ENCODE peak calls at places on chromosomes 5 and 9, in seven cellular contexts. K is NCI-H1105 treated with DMSO at 0.1 percent for 48 hours, J is EH, H is frontal cortex, Z is GM19239, A is T-helper 9 cell, R is neural progenitor cell. E is an unnamed sample.

GRCh38 chr5:149174847-149175234 is 33.5 kb downstream of the ABLIM3 start:
- DNase-seq in K (no peak), J (peak; percentile 48), H (no peak), Z (no peak), A (no peak), R (no peak), E (no peak)

GRCh38 chr5:133295520-133295919 is 243.7 kb downstream of the HSPA4 start:
- DNase-seq in K (no peak), J (no peak), H (no peak), Z (no peak), A (no peak), R (peak; percentile 21), E (no peak)

GRCh38 chr5:143605403-143606005 is 202.0 kb upstream of the NR3C1 start:
- DNase-seq in K (no peak), J (peak; percentile 72), H (no peak), Z (no peak), A (no peak), R (no peak), E (peak; percentile 35)

GRCh38 chr9:136090768-136091581 is 4.1 kb downstream of the NACC2 start:
- DNase-seq in K (no peak), J (peak; percentile 54), H (no peak), Z (no peak), A (no peak), R (peak; percentile 44), E (no peak)

GRCh38 chr9:76687861-76688374 is 76.3 kb upstream of the PCA3 start:
- DNase-seq in K (no peak), J (peak; percentile 53), H (no peak), Z (no peak), A (no peak), R (no peak), E (peak; percentile 88)

GRCh38 chr9:135764731-135765130 is 62.7 kb downstream of the KCNT1 start:
- DNase-seq in K (no peak), J (no peak), H (no peak), Z (no peak), A (no peak), R (no peak), E (no peak)

GRCh38 chr5:159175547-159175946 is 33.8 kb downstream of the RNF145 start:
- DNase-seq in K (no peak), J (peak; percentile 70), H (no peak), Z (no peak), A (no peak), R (no peak), E (peak; percentile 76)

GRCh38 chr9:5336683-5337082 is 3.0 kb downstream of the RLN1 start:
- DNase-seq in K (no peak), J (no peak), H (no peak), Z (no peak), A (peak; percentile 18), R (no peak), E (no peak)

GRCh38 chr5:179759961-179760541 is 27.4 kb downstream of the MAML1 start:
- DNase-seq in K (no peak), J (peak; percentile 11), H (no peak), Z (no peak), A (no peak), R (no peak), E (no peak)

GRCh38 chr9:115107701-115108100 is 10.3 kb downstream of the TNC start:
- DNase-seq in K (no peak), J (peak; percentile 56), H (no peak), Z (no peak), A (no peak), R (no peak), E (no peak)

GRCh38 chr5:132265336-132266030 is 8.0 kb downstream of the PDLIM4 start:
- DNase-seq in K (no peak), J (peak; percentile 99), H (no peak), Z (no peak), A (no peak), R (no peak), E (peak; percentile 94)

GRCh38 chr5:24823625-24824024 is 178.8 kb upstream of the CDH10 start:
- DNase-seq in K (no peak), J (peak; percentile 4), H (no peak), Z (no peak), A (no peak), R (no peak), E (no peak)

GRCh38 chr9:33893861-33894260 is 76.9 kb downstream of the UBE2R2 start:
- DNase-seq in K (no peak), J (peak; percentile 17), H (no peak), Z (no peak), A (no peak), R (no peak), E (no peak)

GRCh38 chr5:88049737-88050136 is 218.9 kb downstream of the TMEM161B start:
- DNase-seq in K (no peak), J (no peak), H (no peak), Z (no peak), A (no peak), R (no peak), E (no peak)

GRCh38 chr5:139415221-139415861 is 11.5 kb upstream of the SPATA24 start:
- DNase-seq in K (peak; percentile 68), J (no peak), H (no peak), Z (no peak), A (no peak), R (no peak), E (peak; percentile 30)

GRCh38 chr5:138944527-138945322 is 69.6 kb upstream of the LRRTM2 start:
- DNase-seq in K (no peak), J (peak; percentile 19), H (no peak), Z (no peak), A (no peak), R (no peak), E (no peak)

GRCh38 chr5:153489611-153490010 is 859 bp upstream of the GRIA1 start:
- DNase-seq in K (no peak), J (peak; percentile 63), H (no peak), Z (no peak), A (no peak), R (no peak), E (no peak)

GRCh38 chr9:1604942-1605560 is 410.1 kb upstream of the SMARCA2 start:
- DNase-seq in K (peak; percentile 66), J (peak; percentile 13), H (no peak), Z (peak; percentile 15), A (no peak), R (no peak), E (peak; percentile 12)

GRCh38 chr9:33048054-33048465 is 23.0 kb downstream of the DNAJA1 start:
- DNase-seq in K (no peak), J (no peak), H (no peak), Z (no peak), A (no peak), R (no peak), E (no peak)

GRCh38 chr5:38831909-38832308 is 13.9 kb upstream of the OSMR start:
- DNase-seq in K (peak; percentile 13), J (peak; percentile 60), H (no peak), Z (no peak), A (no peak), R (peak; percentile 71), E (peak; percentile 77)

GRCh38 chr9:134177186-134177585 is 12.8 kb upstream of the RNU6ATAC start:
- DNase-seq in K (no peak), J (no peak), H (no peak), Z (no peak), A (no peak), R (no peak), E (no peak)

GRCh38 chr5:143739741-143740140 is 72.2 kb upstream of the HMHB1 start:
- DNase-seq in K (no peak), J (no peak), H (no peak), Z (no peak), A (no peak), R (no peak), E (no peak)

GRCh38 chr5:143887302-143887638 is 75.3 kb downstream of the HMHB1 start:
- DNase-seq in K (peak; percentile 86), J (peak; percentile 80), H (no peak), Z (no peak), A (no peak), R (no peak), E (peak; percentile 52)

GRCh38 chr9:127076860-127077657 is 45.4 kb downstream of the ANGPTL2 start:
- DNase-seq in K (no peak), J (peak; percentile 8), H (no peak), Z (no peak), A (no peak), R (no peak), E (no peak)

GRCh38 chr5:1510631-1511030 is 13.1 kb downstream of the LPCAT1 start:
- DNase-seq in K (no peak), J (no peak), H (no peak), Z (no peak), A (no peak), R (no peak), E (no peak)

GRCh38 chr5:124599048-124599973 is 147.1 kb downstream of the ZNF608 start:
- DNase-seq in K (no peak), J (peak; percentile 46), H (no peak), Z (no peak), A (no peak), R (no peak), E (peak; percentile 54)

GRCh38 chr5:31581498-31582099 is 49.5 kb downstream of the C5orf22 start:
- DNase-seq in K (peak; percentile 21), J (peak; percentile 52), H (no peak), Z (no peak), A (no peak), R (peak; percentile 52), E (peak; percentile 72)

GRCh38 chr5:139748505-139748826 is 47.1 kb upstream of the PSD2 start:
- DNase-seq in K (no peak), J (no peak), H (no peak), Z (no peak), A (no peak), R (peak; percentile 49), E (no peak)

E was measured in fibroblast of the aortic adventitia.